ENCODE peak calls at places on chromosomes 3 and 15, in six cellular contexts. J is activated CD8-positive, alpha-beta memory T cell treated with anti-CD3 and anti-CD28 coated beads, Interleukin-2, amount 50 U/mL, for 48 hours; F is stimulated activated CD4-positive, alpha-beta T cell treated with anti-CD3 and anti-CD28 coated beads, Interleukin-2, amount 100 ng/mL, for 48 hours; H is GM19239; G is B cell; T is NCI-H2081. E is an unnamed sample.

GRCh38 chr15:38252481-38253311 is at the start of gene SPRED1:
- DNase-seq in T (peak; percentile 46), F (peak; percentile 5), H (peak; percentile 4), G (peak; percentile 47), J (peak; percentile 64), E (peak; percentile 1)

GRCh38 chr3:181956122-181956521 is 244.4 kb downstream of the SOX2 start:
- DNase-seq in H (no peak), T (no peak), J (no peak), G (no peak), F (no peak), E (no peak)

GRCh38 chr3:122215592-122216298 is 32.3 kb downstream of the CASR start:
- DNase-seq in T (no peak), J (no peak), H (no peak), G (no peak), F (no peak), E (no peak)

GRCh38 chr15:47194718-47195117 is 522.6 kb upstream of the SEMA6D start:
- DNase-seq in G (no peak), H (no peak), J (no peak), T (no peak), F (no peak), E (no peak)

GRCh38 chr15:69797051-69797595 is 300.6 kb downstream of the TLE3 start:
- DNase-seq in J (no peak), T (no peak), G (no peak), F (no peak), H (no peak), E (no peak)

GRCh38 chr15:42137461-42138261 is 18.8 kb downstream of the PLA2G4F start:
- DNase-seq in F (no peak), G (no peak), H (no peak), T (peak; percentile 47), J (peak; percentile 42), E (no peak)

GRCh38 chr15:74616020-74616939 is 644 bp downstream of the CLK3 start:
- DNase-seq in F (peak; percentile 55), J (peak; percentile 77), G (no peak), T (peak; percentile 49), H (no peak), E (peak; percentile 73)

GRCh38 chr15:83064859-83065258 is 2.2 kb downstream of the BTBD1 start:
- DNase-seq in H (no peak), T (no peak), J (no peak), G (no peak), F (no peak), E (no peak)

GRCh38 chr3:7733933-7734332 is 767.7 kb upstream of the LMCD1 start:
- DNase-seq in J (no peak), F (no peak), H (no peak), T (no peak), G (no peak), E (no peak)

GRCh38 chr15:74817370-74817737 is 4.7 kb downstream of the LMAN1L start:
- DNase-seq in F (no peak), T (no peak), G (no peak), J (no peak), H (no peak), E (no peak)

GRCh38 chr15:58065011-58065444 is 483 bp downstream of the ALDH1A2 start:
- DNase-seq in F (no peak), T (no peak), H (no peak), J (peak; percentile 56), G (no peak), E (no peak)

GRCh38 chr3:156230291-156230900 is 110.0 kb downstream of the KCNAB1 start:
- DNase-seq in H (no peak), T (peak; percentile 60), F (no peak), J (no peak), G (no peak), E (no peak)

GRCh38 chr3:120306519-120307455 is 21.8 kb upstream of the GPR156 start:
- DNase-seq in T (no peak), H (no peak), J (no peak), F (no peak), G (no peak), E (no peak)

GRCh38 chr3:107957506-107957905 is 133.3 kb downstream of the CD47 start:
- DNase-seq in H (no peak), F (no peak), G (no peak), T (no peak), J (no peak), E (no peak)